ENCODE peak calls at places on chromosomes 16 and 17, in four cellular contexts. L is NCI-H1105 treated with DMSO at 0.1 percent for 48 hours, M is right atrium auricular region, A is HEK293T. K is an unnamed sample.

GRCh38 chr17:4934173-4934979 is 2.3 kb downstream of the GP1BA start:
- DNase-seq in M (no peak), L (peak; percentile 20), A (no peak), K (peak; percentile 43)

GRCh38 chr17:17280613-17281549 is at the start of gene COPS3:
- DNase-seq in M (peak; percentile 98), L (peak; percentile 99), A (peak; percentile 98), K (peak; percentile 98)

GRCh38 chr17:32755045-32755805 is 121.7 kb downstream of the MYO1D start:
- DNase-seq in M (no peak), L (peak; percentile 77), A (peak; percentile 24), K (peak; percentile 84)

GRCh38 chr17:14048169-14048568 is 21.1 kb upstream of the COX10 start:
- DNase-seq in M (no peak), L (no peak), A (peak; percentile 54), K (no peak)

GRCh38 chr16:12000032-12000431 is 23.5 kb downstream of the SNX29 start:
- DNase-seq in M (no peak), A (no peak), L (no peak), K (no peak)

GRCh38 chr16:66427036-66427446 is at the start of gene BEAN1:
- DNase-seq in A (peak; percentile 67), L (no peak), M (no peak), K (peak; percentile 30)

GRCh38 chr17:48795444-48796162 is 21.4 kb downstream of the TTLL6 start:
- DNase-seq in A (no peak), M (no peak), L (no peak), K (no peak)

GRCh38 chr16:5730783-5731182 is 633.2 kb upstream of the EEF2KMT start:
- DNase-seq in M (no peak), A (no peak), L (no peak), K (no peak)

GRCh38 chr17:14205380-14205779 is 31.3 kb downstream of the CDRT15 start:
- DNase-seq in A (no peak), M (no peak), L (no peak), K (no peak)

GRCh38 chr16:53839150-53839549 is 135.2 kb downstream of the FTO start:
- DNase-seq in A (no peak), M (no peak), L (peak; percentile 97), K (no peak)

GRCh38 chr17:77736721-77737120 is 221.8 kb upstream of the TNRC6C start:
- DNase-seq in M (peak; percentile 53), A (no peak), L (no peak), K (no peak)

GRCh38 chr16:14155572-14156213 is 84.6 kb downstream of the MRTFB start:
- DNase-seq in A (no peak), M (no peak), L (no peak), K (no peak)

GRCh38 chr17:11814655-11815262 is 182.5 kb downstream of the ZNF18 start:
- DNase-seq in A (no peak), L (no peak), M (no peak), K (peak; percentile 37)

GRCh38 chr17:79108870-79109269 is 34.2 kb downstream of the ENGASE start:
- DNase-seq in M (no peak), A (no peak), L (no peak), K (no peak)

GRCh38 chr16:55035037-55035436 is 104.4 kb downstream of the IRX5 start:
- DNase-seq in M (no peak), A (peak; percentile 74), L (peak; percentile 44), K (peak; percentile 24)